ENCODE peak calls at places on chromosomes 16 and 17, in ten cellular contexts. One of them, this sample, is unnamed.

GRCh38 chr16:676565-677297 is 1.3 kb downstream of the RHBDL1 start:
- DNase-seq in heart left ventricle: no peak
- DNase-seq in mesendoderm: no peak
- DNase-seq in CD8-positive, alpha-beta memory T cell: peak; percentile 38
- DNase-seq in adrenal gland: no peak
- DNase-seq in thyroid gland: no peak
- DNase-seq in upper lobe of right lung: peak; percentile 87
- DNase-seq in fibroblast of lung: no peak
- DNase-seq in lower lobe of right lung: peak; percentile 83
- DNase-seq in mesenchymal stem cell: no peak
- DNase-seq in this sample: no peak

GRCh38 chr16:2150418-2151187 is 2.2 kb downstream of the RAB26 start:
- DNase-seq in mesendoderm: peak; percentile 94
- DNase-seq in CD8-positive, alpha-beta memory T cell: no peak
- DNase-seq in thyroid gland: no peak
- DNase-seq in fibroblast of lung: peak; percentile 66
- DNase-seq in lower lobe of right lung: no peak
- DNase-seq in mesenchymal stem cell: peak; percentile 31
- DNase-seq in adrenal gland: peak; percentile 79
- DNase-seq in upper lobe of right lung: no peak
- DNase-seq in heart left ventricle: no peak
- DNase-seq in this sample: no peak

GRCh38 chr16:76780556-76780955 is 410.4 kb upstream of the MON1B start:
- DNase-seq in adrenal gland: no peak
- DNase-seq in mesendoderm: no peak
- DNase-seq in lower lobe of right lung: no peak
- DNase-seq in mesenchymal stem cell: no peak
- DNase-seq in fibroblast of lung: no peak
- DNase-seq in CD8-positive, alpha-beta memory T cell: no peak
- DNase-seq in thyroid gland: no peak
- DNase-seq in heart left ventricle: no peak
- DNase-seq in upper lobe of right lung: no peak
- DNase-seq in this sample: no peak

GRCh38 chr17:48520631-48521045 is 10.2 kb downstream of the HOXB1 start:
- DNase-seq in mesenchymal stem cell: peak; percentile 13
- DNase-seq in upper lobe of right lung: no peak
- DNase-seq in CD8-positive, alpha-beta memory T cell: no peak
- DNase-seq in adrenal gland: no peak
- DNase-seq in heart left ventricle: no peak
- DNase-seq in lower lobe of right lung: no peak
- DNase-seq in mesendoderm: no peak
- DNase-seq in thyroid gland: no peak
- DNase-seq in fibroblast of lung: no peak
- DNase-seq in this sample: no peak

GRCh38 chr16:16025214-16025968 is 76.0 kb downstream of the ABCC1 start:
- DNase-seq in CD8-positive, alpha-beta memory T cell: no peak
- DNase-seq in upper lobe of right lung: no peak
- DNase-seq in mesendoderm: no peak
- DNase-seq in heart left ventricle: no peak
- DNase-seq in thyroid gland: peak; percentile 23
- DNase-seq in fibroblast of lung: peak; percentile 97
- DNase-seq in mesenchymal stem cell: peak; percentile 72
- DNase-seq in adrenal gland: no peak
- DNase-seq in lower lobe of right lung: no peak
- DNase-seq in this sample: no peak

GRCh38 chr17:7561028-7561575 is 617 bp upstream of the SENP3 start:
- DNase-seq in mesenchymal stem cell: peak; percentile 87
- DNase-seq in heart left ventricle: peak; percentile 94
- DNase-seq in fibroblast of lung: peak; percentile 75
- DNase-seq in thyroid gland: peak; percentile 96
- DNase-seq in upper lobe of right lung: peak; percentile 96
- DNase-seq in CD8-positive, alpha-beta memory T cell: peak; percentile 81
- DNase-seq in lower lobe of right lung: peak; percentile 95
- DNase-seq in mesendoderm: peak; percentile 91
- DNase-seq in adrenal gland: peak; percentile 97
- DNase-seq in this sample: no peak

GRCh38 chr17:48944519-48945260 is at the start of gene SNF8:
- DNase-seq in fibroblast of lung: peak; percentile 90
- DNase-seq in heart left ventricle: peak; percentile 94
- DNase-seq in mesenchymal stem cell: peak; percentile 93
- DNase-seq in adrenal gland: peak; percentile 96
- DNase-seq in thyroid gland: peak; percentile 94
- DNase-seq in upper lobe of right lung: peak; percentile 97
- DNase-seq in mesendoderm: peak; percentile 97
- DNase-seq in CD8-positive, alpha-beta memory T cell: peak; percentile 91
- DNase-seq in lower lobe of right lung: peak; percentile 95
- DNase-seq in this sample: peak; percentile 52

GRCh38 chr16:87072101-87072500 is 245.1 kb downstream of the C16orf95 start:
- DNase-seq in upper lobe of right lung: no peak
- DNase-seq in CD8-positive, alpha-beta memory T cell: no peak
- DNase-seq in mesenchymal stem cell: no peak
- DNase-seq in fibroblast of lung: no peak
- DNase-seq in thyroid gland: no peak
- DNase-seq in mesendoderm: no peak
- DNase-seq in heart left ventricle: no peak
- DNase-seq in lower lobe of right lung: no peak
- DNase-seq in adrenal gland: no peak
- DNase-seq in this sample: no peak

GRCh38 chr17:48719642-48720262 is 2.6 kb downstream of the PRAC1 start:
- DNase-seq in heart left ventricle: no peak
- DNase-seq in CD8-positive, alpha-beta memory T cell: no peak
- DNase-seq in lower lobe of right lung: no peak
- DNase-seq in adrenal gland: no peak
- DNase-seq in fibroblast of lung: no peak
- DNase-seq in mesenchymal stem cell: peak; percentile 53
- DNase-seq in thyroid gland: no peak
- DNase-seq in upper lobe of right lung: no peak
- DNase-seq in mesendoderm: peak; percentile 96
- DNase-seq in this sample: no peak

GRCh38 chr16:588639-588888 is 1.3 kb upstream of the RAB40C start:
- DNase-seq in CD8-positive, alpha-beta memory T cell: no peak
- DNase-seq in thyroid gland: peak; percentile 55
- DNase-seq in fibroblast of lung: peak; percentile 76
- DNase-seq in lower lobe of right lung: peak; percentile 79
- DNase-seq in upper lobe of right lung: peak; percentile 82
- DNase-seq in mesendoderm: peak; percentile 72
- DNase-seq in mesenchymal stem cell: peak; percentile 89
- DNase-seq in heart left ventricle: peak; percentile 47
- DNase-seq in adrenal gland: peak; percentile 88
- DNase-seq in this sample: no peak

GRCh38 chr17:81651692-81652091 is 4.7 kb downstream of the PDE6G start:
- DNase-seq in heart left ventricle: no peak
- DNase-seq in thyroid gland: peak; percentile 29
- DNase-seq in CD8-positive, alpha-beta memory T cell: no peak
- DNase-seq in lower lobe of right lung: no peak
- DNase-seq in fibroblast of lung: peak; percentile 86
- DNase-seq in upper lobe of right lung: no peak
- DNase-seq in mesenchymal stem cell: peak; percentile 65
- DNase-seq in mesendoderm: no peak
- DNase-seq in adrenal gland: peak; percentile 93
- DNase-seq in this sample: no peak

GRCh38 chr17:39573447-39574298 is 34.0 kb downstream of the NEUROD2 start:
- DNase-seq in fibroblast of lung: peak; percentile 76
- DNase-seq in mesendoderm: peak; percentile 73
- DNase-seq in lower lobe of right lung: peak; percentile 73
- DNase-seq in mesenchymal stem cell: peak; percentile 85
- DNase-seq in thyroid gland: peak; percentile 66
- DNase-seq in adrenal gland: peak; percentile 86
- DNase-seq in upper lobe of right lung: peak; percentile 85
- DNase-seq in CD8-positive, alpha-beta memory T cell: peak; percentile 13
- DNase-seq in heart left ventricle: peak; percentile 81
- DNase-seq in this sample: no peak

GRCh38 chr17:43024407-43025289 is at the start of gene RND2:
- DNase-seq in upper lobe of right lung: peak; percentile 91
- DNase-seq in thyroid gland: peak; percentile 95
- DNase-seq in adrenal gland: peak; percentile 98
- DNase-seq in CD8-positive, alpha-beta memory T cell: peak; percentile 80
- DNase-seq in mesendoderm: peak; percentile 99
- DNase-seq in lower lobe of right lung: peak; percentile 89
- DNase-seq in mesenchymal stem cell: peak; percentile 98
- DNase-seq in fibroblast of lung: peak; percentile 93
- DNase-seq in heart left ventricle: peak; percentile 88
- DNase-seq in this sample: peak; percentile 44

GRCh38 chr16:67844441-67844840 is 2.3 kb upstream of the NUTF2 start:
- DNase-seq in mesendoderm: no peak
- DNase-seq in adrenal gland: no peak
- DNase-seq in fibroblast of lung: peak; percentile 26
- DNase-seq in CD8-positive, alpha-beta memory T cell: no peak
- DNase-seq in heart left ventricle: no peak
- DNase-seq in thyroid gland: no peak
- DNase-seq in mesenchymal stem cell: peak; percentile 46
- DNase-seq in upper lobe of right lung: no peak
- DNase-seq in lower lobe of right lung: no peak
- DNase-seq in this sample: no peak

GRCh38 chr16:30002614-30003346 is 6.7 kb downstream of the INO80E start:
- DNase-seq in lower lobe of right lung: no peak
- DNase-seq in mesenchymal stem cell: no peak
- DNase-seq in heart left ventricle: no peak
- DNase-seq in adrenal gland: no peak
- DNase-seq in thyroid gland: no peak
- DNase-seq in mesendoderm: no peak
- DNase-seq in fibroblast of lung: no peak
- DNase-seq in upper lobe of right lung: no peak
- DNase-seq in CD8-positive, alpha-beta memory T cell: no peak
- DNase-seq in this sample: no peak

GRCh38 chr17:81566461-81567126 is 14.4 kb upstream of the FAAP100 start:
- DNase-seq in CD8-positive, alpha-beta memory T cell: no peak
- DNase-seq in thyroid gland: peak; percentile 88
- DNase-seq in lower lobe of right lung: no peak
- DNase-seq in fibroblast of lung: peak; percentile 98
- DNase-seq in mesendoderm: no peak
- DNase-seq in upper lobe of right lung: no peak
- DNase-seq in mesenchymal stem cell: peak; percentile 97
- DNase-seq in adrenal gland: peak; percentile 89
- DNase-seq in heart left ventricle: peak; percentile 83
- DNase-seq in this sample: no peak

DNA sequence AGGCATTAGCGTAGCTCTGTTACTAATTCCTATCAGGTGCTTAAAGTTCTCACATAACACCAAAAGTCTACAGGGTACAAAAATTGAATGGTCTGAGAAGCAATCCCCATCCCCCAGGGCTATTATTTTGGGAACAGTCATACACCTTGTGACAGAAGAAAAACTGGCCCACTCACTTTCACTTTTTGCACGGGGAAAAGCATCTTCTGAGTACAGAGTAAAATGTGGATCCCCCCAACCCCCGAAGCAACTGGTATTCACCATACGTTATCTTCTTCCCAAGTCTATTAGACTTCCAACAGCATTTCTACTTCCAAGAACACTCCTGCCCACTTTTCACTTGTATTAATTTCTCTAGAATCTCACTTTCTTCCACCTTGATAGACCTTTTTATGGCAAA is 11.8 kb downstream of the GGA3 start:
- DNase-seq in heart left ventricle: no peak
- DNase-seq in CD8-positive, alpha-beta memory T cell: no peak
- DNase-seq in thyroid gland: no peak
- DNase-seq in lower lobe of right lung: no peak
- DNase-seq in fibroblast of lung: no peak
- DNase-seq in mesenchymal stem cell: no peak
- DNase-seq in adrenal gland: no peak
- DNase-seq in upper lobe of right lung: no peak
- DNase-seq in mesendoderm: no peak
- DNase-seq in this sample: no peak
- H3K4me1 ChIP-seq in heart left ventricle: peaks cover 16% of the 10 kb centered on the region
- H3K4me1 ChIP-seq in CD8-positive, alpha-beta memory T cell: peaks cover 13% of the 10 kb centered on the region
- H3K4me1 ChIP-seq in thyroid gland: peaks cover 14% of the 10 kb centered on the region
- H3K4me1 ChIP-seq in lower lobe of right lung: peaks cover 29% of the 10 kb centered on the region
- H3K4me1 ChIP-seq in fibroblast of lung: no peaks in the 10 kb centered on the region
- H3K4me1 ChIP-seq in mesenchymal stem cell: peaks cover 7% of the 10 kb centered on the region
- H3K4me1 ChIP-seq in adrenal gland: peaks cover 13% of the 10 kb centered on the region
- H3K4me1 ChIP-seq in upper lobe of right lung: peaks cover 13% of the 10 kb centered on the region
- H3K4me1 ChIP-seq in mesendoderm: no peaks in the 10 kb centered on the region
- H3K4me1 ChIP-seq in this sample: no peaks in the 10 kb centered on the region

DNA sequence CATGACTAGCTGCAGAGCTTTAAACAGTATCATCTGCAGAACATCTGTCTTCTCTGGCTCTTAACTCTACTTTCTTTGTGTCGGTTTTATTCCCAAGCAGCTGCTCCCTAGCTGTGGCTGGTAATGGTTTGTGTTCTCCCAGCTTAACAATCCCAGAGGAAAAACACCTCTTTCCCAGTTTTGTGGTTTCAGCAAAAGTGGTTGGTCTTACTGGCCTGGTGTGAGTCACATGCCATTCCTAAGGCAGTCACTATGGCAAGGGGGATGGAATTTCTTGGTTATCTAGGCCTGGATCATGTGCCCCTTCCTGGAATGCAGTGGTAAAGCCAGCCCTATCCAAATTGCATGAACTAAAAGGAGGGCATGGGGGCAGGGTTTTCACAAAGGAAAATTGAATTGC is 27.4 kb downstream of the OMG start:
- DNase-seq in CD8-positive, alpha-beta memory T cell: no peak
- DNase-seq in heart left ventricle: peak; percentile 25
- DNase-seq in mesenchymal stem cell: peak; percentile 97
- DNase-seq in lower lobe of right lung: no peak
- DNase-seq in fibroblast of lung: peak; percentile 99
- DNase-seq in thyroid gland: peak; percentile 63
- DNase-seq in upper lobe of right lung: no peak
- DNase-seq in adrenal gland: peak; percentile 68
- DNase-seq in mesendoderm: peak; percentile 96
- DNase-seq in this sample: no peak
- H3K4me3 ChIP-seq in CD8-positive, alpha-beta memory T cell: no peak overlapping the region
- H3K4me3 ChIP-seq in heart left ventricle: no peak overlapping the region
- H3K4me3 ChIP-seq in mesenchymal stem cell: no peak overlapping the region
- H3K4me3 ChIP-seq in lower lobe of right lung: no peak overlapping the region
- H3K4me3 ChIP-seq in fibroblast of lung: no peak overlapping the region
- H3K4me3 ChIP-seq in thyroid gland: no peak overlapping the region
- H3K4me3 ChIP-seq in upper lobe of right lung: no peak overlapping the region
- H3K4me3 ChIP-seq in adrenal gland: no peak overlapping the region
- H3K4me3 ChIP-seq in mesendoderm: no peak overlapping the region
- H3K4me3 ChIP-seq in this sample: no peak overlapping the region

DNA sequence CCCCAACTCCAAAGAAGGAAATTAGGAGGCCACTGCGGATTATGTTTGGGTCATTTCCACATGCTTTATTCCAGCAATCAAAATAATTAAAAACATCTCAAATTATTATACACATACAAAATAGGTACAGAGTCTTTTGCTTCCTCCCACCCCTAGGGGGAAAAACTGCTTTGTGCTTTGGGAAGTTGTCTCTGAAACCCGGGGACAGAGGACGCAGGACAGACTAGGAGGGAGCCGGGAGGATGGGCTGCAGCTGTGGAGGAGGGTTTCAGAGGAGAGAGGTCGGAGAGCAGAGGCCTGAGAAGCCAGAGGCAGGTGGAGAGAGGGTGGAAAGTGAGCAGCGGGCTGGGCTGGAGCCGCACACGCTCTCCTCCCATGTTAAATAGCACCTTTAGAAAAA is 17.4 kb downstream of the COL1A1 start:
- DNase-seq in mesendoderm: peak; percentile 62
- DNase-seq in heart left ventricle: no peak
- DNase-seq in CD8-positive, alpha-beta memory T cell: no peak
- DNase-seq in mesenchymal stem cell: peak; percentile 58
- DNase-seq in adrenal gland: no peak
- DNase-seq in upper lobe of right lung: no peak
- DNase-seq in lower lobe of right lung: no peak
- DNase-seq in fibroblast of lung: peak; percentile 41
- DNase-seq in thyroid gland: no peak
- DNase-seq in this sample: no peak
- H3K36me3 ChIP-seq in mesendoderm: no peaks in the 10 kb centered on the region
- H3K36me3 ChIP-seq in heart left ventricle: peaks cover 37% of the 10 kb centered on the region
- H3K36me3 ChIP-seq in CD8-positive, alpha-beta memory T cell: no peaks in the 10 kb centered on the region
- H3K36me3 ChIP-seq in mesenchymal stem cell: peaks cover 54% of the 10 kb centered on the region
- H3K36me3 ChIP-seq in adrenal gland: no peaks in the 10 kb centered on the region
- H3K36me3 ChIP-seq in upper lobe of right lung: peaks cover 23% of the 10 kb centered on the region
- H3K36me3 ChIP-seq in lower lobe of right lung: peaks cover 32% of the 10 kb centered on the region
- H3K36me3 ChIP-seq in fibroblast of lung: peaks cover 48% of the 10 kb centered on the region
- H3K36me3 ChIP-seq in thyroid gland: no peaks in the 10 kb centered on the region
- H3K36me3 ChIP-seq in this sample: peaks cover 37% of the 10 kb centered on the region

GRCh38 chr17:50023520-50023919 is 28.5 kb upstream of the DLX3 start:
- DNase-seq in mesendoderm: no peak
- DNase-seq in CD8-positive, alpha-beta memory T cell: no peak
- DNase-seq in fibroblast of lung: no peak
- DNase-seq in heart left ventricle: no peak
- DNase-seq in adrenal gland: no peak
- DNase-seq in upper lobe of right lung: no peak
- DNase-seq in lower lobe of right lung: no peak
- DNase-seq in mesenchymal stem cell: no peak
- DNase-seq in thyroid gland: no peak
- DNase-seq in this sample: no peak
- H3K4me1 ChIP-seq in mesendoderm: peaks cover under 1% of the 10 kb centered on the region
- H3K4me1 ChIP-seq in CD8-positive, alpha-beta memory T cell: peaks cover 8% of the 10 kb centered on the region
- H3K4me1 ChIP-seq in fibroblast of lung: peaks cover 18% of the 10 kb centered on the region
- H3K4me1 ChIP-seq in heart left ventricle: peaks cover 21% of the 10 kb centered on the region
- H3K4me1 ChIP-seq in adrenal gland: peaks cover 13% of the 10 kb centered on the region
- H3K4me1 ChIP-seq in upper lobe of right lung: peaks cover 18% of the 10 kb centered on the region
- H3K4me1 ChIP-seq in lower lobe of right lung: peaks cover 23% of the 10 kb centered on the region
- H3K4me1 ChIP-seq in mesenchymal stem cell: peaks cover 29% of the 10 kb centered on the region
- H3K4me1 ChIP-seq in thyroid gland: peaks cover 24% of the 10 kb centered on the region
- H3K4me1 ChIP-seq in this sample: peaks cover 15% of the 10 kb centered on the region